ENCODE peak calls at places on chromosomes 6 and 20, in nine cellular contexts. N, Y, P, U, F, G, B, L and M are unnamed samples.

GRCh38 chr6:168155193-168155592 is 76.2 kb upstream of the FRMD1 start:
- DNase-seq in N (no peak), Y (peak; percentile 45), P (no peak), U (no peak), F (no peak), G (no peak), B (no peak), L (peak; percentile 8), M (no peak)

GRCh38 chr6:55941713-55942112 is 66.3 kb upstream of the BMP5 start:
- DNase-seq in N (no peak), Y (no peak), P (no peak), U (no peak), F (no peak), G (no peak), B (no peak), L (peak; percentile 49), M (no peak)

GRCh38 chr6:70575899-70576298 is 9.2 kb downstream of the SDHAF4 start:
- DNase-seq in N (no peak), Y (no peak), P (no peak), U (no peak), F (no peak), G (no peak), B (no peak), L (no peak), M (peak; percentile 34)

GRCh38 chr6:107641500-107641931 is 151.6 kb downstream of the SOBP start:
- DNase-seq in N (peak; percentile 65), Y (no peak), P (no peak), U (no peak), F (no peak), G (no peak), B (no peak), L (no peak), M (peak; percentile 57)

GRCh38 chr6:19289408-19289967 is 547.7 kb upstream of the ID4 start:
- DNase-seq in N (no peak), Y (no peak), P (no peak), U (no peak), F (no peak), G (no peak), B (no peak), L (no peak), M (no peak)

GRCh38 chr6:42140756-42141602 is 1.4 kb downstream of the C6orf132 start:
- DNase-seq in N (no peak), Y (peak; percentile 39), P (no peak), U (no peak), F (no peak), G (no peak), B (no peak), L (no peak), M (peak; percentile 20)

GRCh38 chr20:64115171-64115911 is 8.0 kb upstream of the NPBWR2 start:
- DNase-seq in N (peak; percentile 2), Y (no peak), P (no peak), U (peak; percentile 55), F (no peak), G (peak; percentile 21), B (no peak), L (no peak), M (no peak)

GRCh38 chr6:49550413-49551125 is at the start of gene C6orf141:
- DNase-seq in N (peak; percentile 83), Y (peak; percentile 82), P (no peak), U (no peak), F (no peak), G (no peak), B (peak; percentile 28), L (peak; percentile 65), M (peak; percentile 52)

GRCh38 chr6:43842231-43842794 is 72.3 kb downstream of the VEGFA start:
- DNase-seq in N (no peak), Y (no peak), P (no peak), U (no peak), F (no peak), G (no peak), B (no peak), L (peak; percentile 63), M (no peak)

GRCh38 chr6:139590206-139590605 is 215.8 kb upstream of the CITED2 start:
- DNase-seq in N (peak; percentile 44), Y (no peak), P (no peak), U (no peak), F (no peak), G (no peak), B (no peak), L (no peak), M (peak; percentile 94)

GRCh38 chr6:125054331-125054730 is 92.1 kb downstream of the RNF217 start:
- DNase-seq in N (no peak), Y (no peak), P (no peak), U (no peak), F (no peak), G (no peak), B (no peak), L (no peak), M (no peak)

GRCh38 chr6:141955621-141956020 is 177.1 kb upstream of the GJE1 start:
- DNase-seq in N (no peak), Y (no peak), P (no peak), U (no peak), F (no peak), G (no peak), B (no peak), L (no peak), M (no peak)

GRCh38 chr6:143451531-143451930 is 926 bp downstream of the PEX3 start:
- DNase-seq in N (no peak), Y (peak; percentile 34), P (no peak), U (no peak), F (no peak), G (no peak), B (no peak), L (peak; percentile 39), M (no peak)

GRCh38 chr20:47440857-47441773 is 60.6 kb upstream of the NCOA3 start:
- DNase-seq in N (no peak), Y (no peak), P (no peak), U (no peak), F (no peak), G (no peak), B (no peak), L (peak; percentile 59), M (no peak)

GRCh38 chr20:23298926-23299672 is 51.5 kb upstream of the NXT1 start:
- DNase-seq in N (no peak), Y (no peak), P (no peak), U (no peak), F (no peak), G (no peak), B (no peak), L (no peak), M (no peak)

GRCh38 chr6:167095888-167096287 is 27.0 kb upstream of the CCR6 start:
- DNase-seq in N (no peak), Y (no peak), P (no peak), U (no peak), F (no peak), G (no peak), B (no peak), L (no peak), M (no peak)

GRCh38 chr6:13696226-13696625 is 15.4 kb downstream of the RANBP9 start:
- DNase-seq in N (no peak), Y (peak; percentile 2), P (no peak), U (no peak), F (no peak), G (no peak), B (no peak), L (peak; percentile 87), M (no peak)

GRCh38 chr6:108544586-108544985 is 16.1 kb upstream of the FOXO3 start:
- DNase-seq in N (no peak), Y (no peak), P (no peak), U (no peak), F (no peak), G (no peak), B (no peak), L (no peak), M (no peak)

GRCh38 chr20:59221881-59222238 is 58.2 kb downstream of the ZNF831 start:
- DNase-seq in N (no peak), Y (no peak), P (no peak), U (no peak), F (no peak), G (no peak), B (no peak), L (no peak), M (no peak)

GRCh38 chr6:100617633-100618348 is 153.1 kb upstream of the SIM1 start:
- DNase-seq in N (no peak), Y (peak; percentile 90), P (no peak), U (no peak), F (no peak), G (no peak), B (no peak), L (peak; percentile 82), M (no peak)

GRCh38 chr20:1041845-1042390 is 39.8 kb upstream of the RSPO4 start:
- DNase-seq in N (no peak), Y (no peak), P (no peak), U (no peak), F (no peak), G (no peak), B (no peak), L (no peak), M (no peak)

GRCh38 chr20:31593221-31594001 is 11.7 kb upstream of the ID1 start:
- DNase-seq in N (peak; percentile 100), Y (peak; percentile 99), P (no peak), U (no peak), F (no peak), G (no peak), B (no peak), L (peak; percentile 100), M (no peak)

GRCh38 chr20:62254021-62254724 is 15.9 kb downstream of the OSBPL2 start:
- DNase-seq in N (no peak), Y (no peak), P (no peak), U (no peak), F (no peak), G (no peak), B (no peak), L (no peak), M (no peak)

GRCh38 chr6:77021232-77021631 is 442.1 kb downstream of the HTR1B start:
- DNase-seq in N (no peak), Y (no peak), P (no peak), U (no peak), F (no peak), G (no peak), B (no peak), L (peak; percentile 14), M (no peak)

GRCh38 chr6:33609444-33610034 is 11.6 kb upstream of the ITPR3 start:
- DNase-seq in N (no peak), Y (peak; percentile 39), P (no peak), U (no peak), F (no peak), G (no peak), B (no peak), L (peak; percentile 95), M (peak; percentile 17)

GRCh38 chr6:170308761-170309160 is 2.2 kb downstream of the FAM120B start:
- DNase-seq in N (no peak), Y (no peak), P (no peak), U (no peak), F (no peak), G (no peak), B (no peak), L (no peak), M (no peak)

GRCh38 chr6:143513410-143513809 is 1.9 kb upstream of the FUCA2 start:
- DNase-seq in N (peak; percentile 41), Y (peak; percentile 32), P (peak; percentile 26), U (no peak), F (peak; percentile 17), G (no peak), B (no peak), L (no peak), M (peak; percentile 27)

GRCh38 chr6:106339334-106340029 is 13.9 kb upstream of the ATG5 start:
- DNase-seq in N (peak; percentile 70), Y (peak; percentile 87), P (peak; percentile 10), U (peak; percentile 4), F (peak; percentile 14), G (no peak), B (peak; percentile 23), L (peak; percentile 91), M (peak; percentile 57)

GRCh38 chr20:35854697-35855434 is 83.1 kb downstream of the PHF20 start:
- DNase-seq in N (no peak), Y (peak; percentile 47), P (no peak), U (no peak), F (no peak), G (no peak), B (no peak), L (no peak), M (no peak)

GRCh38 chr6:69379518-69379917 is 417.3 kb downstream of the LMBRD1 start:
- DNase-seq in N (no peak), Y (no peak), P (no peak), U (no peak), F (no peak), G (no peak), B (no peak), L (no peak), M (no peak)

GRCh38 chr6:77094821-77095220 is 368.5 kb downstream of the HTR1B start:
- DNase-seq in N (no peak), Y (no peak), P (no peak), U (no peak), F (no peak), G (no peak), B (no peak), L (no peak), M (no peak)